ENCODE peak calls at places on chromosomes 6 and 20, in eight cellular contexts. Z is transverse colon; S is CD4-positive, alpha-beta memory T cell; H is CD4-positive, CD25-positive, alpha-beta regulatory T cell; U is astrocyte of the spinal cord; J is Panc1; V is AG04449; E is AG10803. G is an unnamed sample.

GRCh38 chr20:63941282-63942060 is 14.7 kb downstream of the UCKL1 start:
- DNase-seq in Z (peak), S (peak), H (peak), U (no peak), J (no peak), V (no peak), E (no peak), G (peak)

GRCh38 chr6:15282334-15282733 is 36.5 kb downstream of the JARID2 start:
- DNase-seq in Z (no peak), S (no peak), H (no peak), U (no peak), J (no peak), V (no peak), E (no peak), G (no peak)

GRCh38 chr20:53737404-53738038 is 143.9 kb upstream of the ZNF217 start:
- DNase-seq in Z (no peak), S (no peak), H (no peak), U (no peak), J (no peak), V (no peak), E (peak), G (peak)

GRCh38 chr6:133553652-133554051 is 312.5 kb downstream of the EYA4 start:
- DNase-seq in Z (peak), S (no peak), H (no peak), U (peak), J (no peak), V (peak), E (peak), G (peak)

GRCh38 chr6:8361259-8361658 is 74.1 kb downstream of the SLC35B3 start:
- DNase-seq in Z (no peak), S (no peak), H (no peak), U (no peak), J (no peak), V (no peak), E (no peak), G (no peak)

GRCh38 chr20:63132131-63132714 is 83.7 kb downstream of the YTHDF1 start:
- DNase-seq in Z (no peak), S (no peak), H (no peak), U (no peak), J (no peak), V (no peak), E (no peak), G (no peak)

GRCh38 chr20:25296094-25297093 is 48.5 kb downstream of the PYGB start:
- DNase-seq in Z (peak), S (peak), H (no peak), U (no peak), J (no peak), V (no peak), E (peak), G (peak)

GRCh38 chr20:38782275-38782674 is 23.2 kb upstream of the PPP1R16B start:
- DNase-seq in Z (no peak), S (no peak), H (no peak), U (no peak), J (no peak), V (no peak), E (no peak), G (no peak)

GRCh38 chr6:160420253-160420968 is 72.2 kb downstream of the SLC22A3 start:
- DNase-seq in Z (no peak), S (no peak), H (no peak), U (no peak), J (no peak), V (no peak), E (no peak), G (no peak)

GRCh38 chr6:21987501-21987957 is 309.3 kb downstream of the PRL start:
- DNase-seq in Z (peak), S (no peak), H (no peak), U (peak), J (no peak), V (peak), E (peak), G (peak)

GRCh38 chr20:41137412-41138216 is at the start of gene PLCG1:
- DNase-seq in Z (peak), S (peak), H (peak), U (peak), J (no peak), V (no peak), E (peak), G (peak)

GRCh38 chr6:132391391-132392291 is 9.6 kb downstream of the MOXD1 start:
- DNase-seq in Z (peak), S (no peak), H (no peak), U (peak), J (no peak), V (peak), E (peak), G (no peak)

GRCh38 chr6:52553158-52553557 is 23.7 kb downstream of the TRAM2 start:
- DNase-seq in Z (no peak), S (no peak), H (no peak), U (no peak), J (no peak), V (no peak), E (no peak), G (no peak)

GRCh38 chr20:60228255-60228654 is 270.0 kb downstream of the CDH26 start:
- DNase-seq in Z (no peak), S (no peak), H (no peak), U (no peak), J (no peak), V (no peak), E (no peak), G (peak)

GRCh38 chr6:148608211-148608951 is 138.4 kb upstream of the UST start:
- DNase-seq in Z (no peak), S (no peak), H (no peak), U (peak), J (no peak), V (no peak), E (peak), G (peak)

GRCh38 chr6:123794799-123795198 is 8.9 kb upstream of the NKAIN2 start:
- DNase-seq in Z (no peak), S (no peak), H (no peak), U (no peak), J (no peak), V (no peak), E (no peak), G (no peak)

GRCh38 chr20:608970-609369 is 1.1 kb downstream of the TCF15 start:
- DNase-seq in Z (no peak), S (no peak), H (no peak), U (no peak), J (no peak), V (no peak), E (no peak), G (no peak)

GRCh38 chr20:3080939-3081388 is 3.6 kb downstream of the AVP start:
- DNase-seq in Z (no peak), S (no peak), H (no peak), U (no peak), J (no peak), V (no peak), E (peak), G (no peak)

GRCh38 chr6:36745283-36745682 is 47.7 kb downstream of the RAB44 start:
- DNase-seq in Z (no peak), S (no peak), H (no peak), U (no peak), J (no peak), V (no peak), E (no peak), G (no peak)

GRCh38 chr6:28838289-28838633 is 85.5 kb downstream of the TRIM27 start:
- DNase-seq in Z (peak), S (peak), H (peak), U (peak), J (no peak), V (no peak), E (no peak), G (peak)

GRCh38 chr6:160337301-160337700 is 10.9 kb upstream of the SLC22A3 start:
- DNase-seq in Z (no peak), S (no peak), H (no peak), U (peak), J (no peak), V (no peak), E (peak), G (no peak)

GRCh38 chr20:33419140-33419974 is 18.0 kb upstream of the CDK5RAP1 start:
- DNase-seq in Z (no peak), S (no peak), H (no peak), U (no peak), J (no peak), V (no peak), E (no peak), G (no peak)

GRCh38 chr20:52493177-52493711 is 301.7 kb upstream of the ZFP64 start:
- DNase-seq in Z (no peak), S (no peak), H (no peak), U (peak), J (no peak), V (no peak), E (peak), G (no peak)

GRCh38 chr6:17101422-17102257 is at the start of gene STMND1:
- DNase-seq in Z (peak), S (no peak), H (no peak), U (peak), J (no peak), V (no peak), E (peak), G (peak)

GRCh38 chr20:24577271-24577909 is 108.0 kb downstream of the SYNDIG1 start:
- DNase-seq in Z (no peak), S (no peak), H (no peak), U (no peak), J (no peak), V (no peak), E (no peak), G (no peak)

GRCh38 chr20:17659801-17660200 is 22.2 kb downstream of the RRBP1 start:
- DNase-seq in Z (no peak), S (no peak), H (no peak), U (no peak), J (no peak), V (no peak), E (no peak), G (no peak)

GRCh38 chr6:101887532-101887931 is 494.0 kb downstream of the GRIK2 start:
- DNase-seq in Z (no peak), S (no peak), H (no peak), U (no peak), J (no peak), V (no peak), E (no peak), G (no peak)

GRCh38 chr20:47761478-47762047 is 23.7 kb downstream of the SULF2 start:
- DNase-seq in Z (no peak), S (no peak), H (no peak), U (no peak), J (no peak), V (no peak), E (no peak), G (no peak)
- H3K4me3 ChIP-seq in Z (no peak), S (no peak), H (no peak), U (no peak), J (no peak), V (no peak), E (no peak), G (no peak)

DNA sequence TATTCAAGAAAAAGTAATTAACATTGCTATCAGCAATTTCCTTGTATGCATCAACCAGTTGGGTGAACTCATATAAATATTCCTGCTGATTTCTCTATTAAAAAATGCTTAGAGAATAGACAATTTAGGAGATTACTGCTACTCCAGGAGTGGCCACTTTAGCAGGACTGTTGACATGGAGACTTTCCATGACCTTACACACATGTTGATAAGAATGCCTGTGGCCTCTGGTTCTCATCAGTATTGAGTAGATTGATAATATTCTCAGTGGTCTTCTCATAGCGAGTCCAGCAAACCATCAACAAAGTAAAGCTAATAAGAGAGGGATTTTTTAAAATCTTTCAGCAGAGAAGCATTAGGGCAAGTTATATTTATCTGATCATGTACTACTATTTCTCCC is 208.4 kb upstream of the MARCKS start:
- DNase-seq in Z (no peak), S (no peak), H (no peak), U (no peak), J (no peak), V (no peak), E (no peak), G (no peak)
- H3K4me3 ChIP-seq in Z (no peak), S (no peak), H (no peak), U (no peak), J (no peak), V (no peak), E (no peak), G (peak)

DNA sequence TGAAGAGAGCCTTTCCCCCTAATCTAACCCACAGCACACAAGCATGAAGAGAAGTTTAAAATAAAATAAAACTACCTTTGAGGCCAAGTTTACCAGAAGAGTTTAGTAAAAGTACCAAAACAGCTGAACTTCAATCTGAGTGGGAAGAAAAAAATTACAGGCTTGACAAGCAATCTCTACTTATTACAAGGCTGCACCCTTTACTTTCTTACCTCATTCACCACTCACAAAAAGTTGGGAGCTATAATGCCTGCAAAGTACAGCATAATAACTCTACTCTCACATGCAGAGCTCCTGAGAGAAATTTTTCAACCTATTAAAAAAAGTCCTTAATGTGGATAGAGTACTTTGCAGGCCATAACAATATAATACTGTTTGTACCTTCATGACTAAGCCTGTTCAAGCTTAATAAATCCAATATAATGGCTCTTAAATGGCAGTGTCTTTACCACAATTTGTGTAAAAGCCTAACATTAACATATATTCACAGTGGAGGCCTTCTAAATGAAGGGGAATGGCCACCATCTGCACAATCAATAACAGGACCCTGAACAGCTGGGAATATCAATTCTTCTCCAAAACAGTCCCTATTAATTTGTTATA is 103.1 kb downstream of the DST start:
- DNase-seq in Z (no peak), S (no peak), H (no peak), U (no peak), J (no peak), V (no peak), E (no peak), G (no peak)
- H3K4me3 ChIP-seq in Z (peak), S (no peak), H (no peak), U (peak), J (no peak), V (peak), E (peak), G (no peak)

GRCh38 chr6:105459049-105459448 is 56.2 kb upstream of the PREP start:
- DNase-seq in Z (no peak), S (no peak), H (peak), U (peak), J (no peak), V (no peak), E (no peak), G (peak)
- H3K4me3 ChIP-seq in Z (no peak), S (no peak), H (peak), U (no peak), J (no peak), V (no peak), E (no peak), G (peak)

GRCh38 chr6:43284986-43285385 is 13.1 kb upstream of the SLC22A7 start:
- DNase-seq in Z (no peak), S (no peak), H (no peak), U (no peak), J (no peak), V (no peak), E (no peak), G (no peak)
- H3K4me3 ChIP-seq in Z (no peak), S (no peak), H (no peak), U (no peak), J (peak), V (no peak), E (no peak), G (no peak)

DNA sequence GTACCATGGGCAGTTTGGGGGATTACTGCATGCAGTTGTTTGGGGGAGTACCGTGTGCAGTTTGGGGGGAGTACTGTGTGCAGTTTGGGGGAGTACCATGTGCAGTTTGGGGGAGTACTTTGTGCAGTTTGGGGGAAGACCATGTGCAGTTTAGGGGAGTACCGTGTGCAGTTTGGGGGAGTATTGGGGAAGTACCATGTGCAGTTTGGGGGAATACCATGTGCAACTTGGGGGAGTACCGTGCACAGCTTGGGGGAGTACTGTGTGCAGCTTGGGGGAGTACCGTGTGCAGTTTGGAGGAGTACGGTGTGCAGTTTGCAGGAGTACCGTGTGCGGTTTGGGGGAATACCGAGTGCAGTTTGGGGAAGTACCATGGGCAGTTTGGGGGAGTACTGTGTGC is 22.3 kb downstream of the CDH4 start:
- DNase-seq in Z (no peak), S (no peak), H (no peak), U (no peak), J (no peak), V (no peak), E (no peak), G (no peak)
- H3K4me3 ChIP-seq in Z (no peak), S (no peak), H (no peak), U (no peak), J (no peak), V (no peak), E (no peak), G (no peak)

DNA sequence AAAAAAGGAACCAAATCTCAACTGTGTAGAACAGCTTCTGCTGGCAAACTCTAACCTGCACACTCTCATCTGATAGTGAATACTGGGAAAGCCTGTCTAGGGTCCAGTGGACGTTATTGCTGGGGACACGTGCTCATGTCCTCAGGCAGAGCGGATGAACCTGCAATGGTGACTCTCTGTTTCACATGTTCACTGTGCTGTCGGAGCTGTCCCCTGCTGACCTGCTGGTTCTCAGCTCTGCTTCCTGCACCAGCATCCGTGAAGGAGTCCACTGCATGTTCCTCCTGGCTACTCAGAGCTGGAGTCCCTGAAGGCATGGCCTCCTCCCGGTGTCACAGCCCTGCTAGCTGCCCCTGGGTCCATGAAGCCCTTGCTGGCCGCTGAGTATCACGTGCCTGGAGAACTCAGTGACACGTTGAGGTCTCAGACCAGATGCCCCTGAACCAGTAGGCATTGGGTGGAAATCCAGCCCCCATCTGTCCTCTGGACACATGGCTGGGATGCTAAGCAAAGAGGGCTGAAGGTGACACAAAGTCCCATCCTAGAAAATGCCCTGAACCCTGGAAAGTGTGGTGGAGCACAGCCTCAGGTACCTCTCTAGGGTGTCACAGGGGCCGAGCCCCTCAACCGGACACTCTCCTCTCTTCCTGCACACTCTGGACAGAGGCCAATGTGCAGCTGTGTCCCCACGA is 54.8 kb upstream of the FRMD1 start:
- DNase-seq in Z (no peak), S (no peak), H (no peak), U (no peak), J (no peak), V (no peak), E (no peak), G (no peak)
- H3K4me3 ChIP-seq in Z (no peak), S (no peak), H (no peak), U (no peak), J (no peak), V (no peak), E (no peak), G (no peak)

GRCh38 chr20:49275634-49276033 is 2.2 kb downstream of the ZNFX1 start:
- DNase-seq in Z (no peak), S (no peak), H (no peak), U (no peak), J (no peak), V (no peak), E (no peak), G (no peak)

GRCh38 chr20:49276895-49277785 is 717 bp downstream of the ZNFX1 start:
- DNase-seq in Z (peak), S (no peak), H (peak), U (no peak), J (no peak), V (no peak), E (no peak), G (peak)

GRCh38 chr20:49277786-49278035 is 146 bp downstream of the ZNFX1 start:
- DNase-seq in Z (no peak), S (no peak), H (no peak), U (no peak), J (no peak), V (no peak), E (no peak), G (no peak)

GRCh38 chr20:49278036-49278816 is at the start of gene ZNFX1:
- DNase-seq in Z (peak), S (peak), H (peak), U (peak), J (peak), V (peak), E (peak), G (peak)

DNA sequence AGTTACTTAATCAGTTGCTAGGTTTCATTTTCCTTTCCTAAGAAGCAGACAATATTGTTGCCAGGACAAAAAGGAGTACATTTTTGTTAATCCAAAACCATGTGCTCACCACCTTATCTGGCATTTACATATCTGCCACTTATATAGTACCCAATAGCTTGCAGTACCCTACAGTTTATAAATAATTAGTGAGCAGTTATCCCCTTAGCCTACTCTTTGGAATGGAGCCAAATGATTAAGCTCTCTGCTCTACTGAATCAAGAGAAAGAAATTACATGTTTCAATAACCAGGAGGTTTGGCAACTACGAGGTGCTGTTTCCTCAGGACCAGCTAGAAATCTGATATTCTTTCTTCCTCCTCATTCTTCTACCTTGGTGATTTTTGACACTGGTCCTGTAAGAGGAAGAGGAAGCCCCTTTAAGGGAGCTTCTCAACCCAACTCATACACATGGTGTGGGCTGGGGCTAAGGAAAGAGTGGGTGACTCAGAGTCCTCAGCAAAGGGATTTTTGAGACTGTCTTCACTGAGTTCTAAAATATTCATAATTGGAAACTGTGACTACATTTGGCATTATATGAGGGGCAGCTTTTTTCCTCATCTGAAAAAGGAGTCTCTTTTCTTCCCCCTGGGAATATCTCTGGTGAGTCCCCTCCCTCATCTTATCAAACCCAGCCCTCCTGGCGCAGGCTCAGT is 1.5 kb downstream of the ZNFX1 start:
- DNase-seq in Z (peak), S (no peak), H (peak), U (peak), J (no peak), V (no peak), E (peak), G (peak)
- H3K4me3 ChIP-seq in Z (peak), S (peak), H (peak), U (peak), J (peak), V (peak), E (peak), G (peak)

GRCh38 chr6:37783025-37783825 is 36.3 kb upstream of the ZFAND3 start:
- DNase-seq in Z (no peak), S (no peak), H (no peak), U (peak), J (no peak), V (no peak), E (peak), G (no peak)
- H3K4me3 ChIP-seq in Z (peak), S (peak), H (no peak), U (peak), J (peak), V (peak), E (peak), G (peak)

GRCh38 chr20:49712118-49712517 is 1.6 kb downstream of the B4GALT5 start:
- DNase-seq in Z (no peak), S (no peak), H (no peak), U (no peak), J (no peak), V (no peak), E (no peak), G (no peak)
- H3K4me3 ChIP-seq in Z (peak), S (no peak), H (peak), U (peak), J (peak), V (peak), E (peak), G (peak)

G was measured in GM12865.